ENCODE peak calls at places on chromosome 13, in five cellular contexts. T, M, B, P and O are unnamed samples.
A peak's percentile ranks its signal among the peaks of the same experiment; 100 is the strongest.

GRCh38 chr13:50421457-50422130 is 406.4 kb downstream of the KCNRG start:
- DNase-seq in T (peak; percentile 71), M (no peak), B (no peak), P (peak; percentile 87), O (no peak)

GRCh38 chr13:54185785-54186184 is 1157.2 kb downstream of the OLFM4 start:
- DNase-seq in T (no peak), M (no peak), B (no peak), P (peak; percentile 16), O (no peak)

GRCh38 chr13:38045278-38046048 is 175.9 kb upstream of the TRPC4 start:
- DNase-seq in T (peak; percentile 27), M (peak; percentile 11), B (no peak), P (no peak), O (no peak)

GRCh38 chr13:99690426-99691189 is 189.3 kb downstream of the TM9SF2 start:
- DNase-seq in T (no peak), M (no peak), B (no peak), P (no peak), O (no peak)

GRCh38 chr13:98722958-98723357 is 29.5 kb downstream of the SLC15A1 start:
- DNase-seq in T (no peak), M (no peak), B (no peak), P (no peak), O (no peak)

GRCh38 chr13:74773263-74773662 is 639.1 kb upstream of the KLF12 start:
- DNase-seq in T (no peak), M (no peak), B (no peak), P (no peak), O (no peak)

GRCh38 chr13:33260168-33261098 is 25.1 kb downstream of the STARD13 start:
- DNase-seq in T (no peak), M (no peak), B (no peak), P (peak; percentile 89), O (no peak)

GRCh38 chr13:43270043-43270830 is 246.9 kb downstream of the DNAJC15 start:
- DNase-seq in T (peak; percentile 62), M (no peak), B (no peak), P (no peak), O (no peak)

GRCh38 chr13:47853236-47853635 is 147.8 kb downstream of the SUCLA2 start:
- DNase-seq in T (peak; percentile 53), M (no peak), B (no peak), P (no peak), O (no peak)

GRCh38 chr13:64675256-64675892 is 2554.8 kb downstream of the PCDH9 start:
- DNase-seq in T (peak; percentile 71), M (peak; percentile 69), B (no peak), P (no peak), O (no peak)

GRCh38 chr13:48403151-48403631 is 9.7 kb downstream of the LPAR6 start:
- DNase-seq in T (no peak), M (no peak), B (no peak), P (no peak), O (no peak)

GRCh38 chr13:113926301-113926761 is 47.5 kb downstream of the C13orf46 start:
- DNase-seq in T (no peak), M (no peak), B (no peak), P (no peak), O (no peak)

GRCh38 chr13:113152894-113153809 is 5.3 kb upstream of the PROZ start:
- DNase-seq in T (peak; percentile 37), M (peak; percentile 4), B (no peak), P (peak; percentile 34), O (no peak)

GRCh38 chr13:98999635-98999952 is 21.7 kb upstream of the DOCK9 start:
- DNase-seq in T (peak; percentile 30), M (no peak), B (no peak), P (no peak), O (no peak)

GRCh38 chr13:50993908-50994307 is 84.3 kb downstream of the RNASEH2B start:
- DNase-seq in T (no peak), M (no peak), B (no peak), P (no peak), O (no peak)

GRCh38 chr13:99694251-99694650 is 193.0 kb downstream of the TM9SF2 start:
- DNase-seq in T (no peak), M (no peak), B (no peak), P (no peak), O (no peak)

GRCh38 chr13:107067381-107067780 is 499.4 kb upstream of the ARGLU1 start:
- DNase-seq in T (no peak), M (no peak), B (no peak), P (no peak), O (no peak)

GRCh38 chr13:33379597-33379996 is 94.0 kb upstream of the STARD13 start:
- DNase-seq in T (peak; percentile 14), M (no peak), B (no peak), P (no peak), O (no peak)

GRCh38 chr13:25085125-25085742 is 10.7 kb upstream of the PABPC3 start:
- DNase-seq in T (peak; percentile 37), M (no peak), B (no peak), P (peak; percentile 87), O (peak; percentile 57)

GRCh38 chr13:99282264-99283231 is 24.4 kb upstream of the GPR18 start:
- DNase-seq in T (no peak), M (no peak), B (no peak), P (no peak), O (no peak)

GRCh38 chr13:64568748-64569147 is 2661.4 kb downstream of the PCDH9 start:
- DNase-seq in T (no peak), M (no peak), B (no peak), P (no peak), O (no peak)

GRCh38 chr13:101739382-101740178 is 287.1 kb downstream of the ITGBL1 start:
- DNase-seq in T (no peak), M (no peak), B (no peak), P (no peak), O (no peak)

GRCh38 chr13:24630851-24631341 is 49.3 kb upstream of the ATP12A start:
- DNase-seq in T (peak; percentile 77), M (no peak), B (no peak), P (no peak), O (no peak)

GRCh38 chr13:45402641-45403040 is 15.5 kb downstream of the SLC25A30 start:
- DNase-seq in T (no peak), M (no peak), B (no peak), P (no peak), O (no peak)

GRCh38 chr13:48654511-48654910 is 782 bp downstream of the CYSLTR2 start:
- DNase-seq in T (no peak), M (no peak), B (no peak), P (no peak), O (no peak)

GRCh38 chr13:28854657-28855056 is 34.5 kb downstream of the MTUS2 start:
- DNase-seq in T (no peak), M (no peak), B (no peak), P (no peak), O (no peak)

GRCh38 chr13:33292712-33293111 is 7.2 kb upstream of the STARD13 start:
- DNase-seq in T (no peak), M (no peak), B (no peak), P (no peak), O (no peak)